ENCODE peak calls at places on chromosomes 6 and 20, in ten cellular contexts. F, K, R, S, G, T, X, A, O and U are unnamed samples.
A peak's percentile ranks its signal among the peaks of the same experiment; 100 is the strongest.

GRCh38 chr6:124968401-124968800 is 6.2 kb downstream of the RNF217 start:
- DNase-seq in K (no peak), X (no peak), T (no peak), R (no peak), A (no peak), O (no peak), G (no peak), S (no peak), F (no peak), U (no peak)

GRCh38 chr6:70813885-70814284 is 143.0 kb downstream of the B3GAT2 start:
- DNase-seq in K (no peak), G (no peak), T (no peak), F (no peak), R (no peak), A (no peak), O (no peak), S (no peak), X (no peak), U (no peak)

GRCh38 chr20:62616728-62617621 is 25.3 kb upstream of the SLCO4A1 start:
- DNase-seq in A (peak; percentile 85), S (peak; percentile 95), K (peak; percentile 90), F (no peak), O (peak; percentile 79), G (peak; percentile 52), X (peak; percentile 21), T (peak; percentile 69), R (peak; percentile 75), U (peak; percentile 75)

GRCh38 chr6:217048-217659 is 75.1 kb upstream of the DUSP22 start:
- DNase-seq in S (peak; percentile 66), A (peak; percentile 35), R (peak; percentile 20), X (no peak), O (peak; percentile 42), K (peak; percentile 57), G (no peak), T (no peak), F (no peak), U (no peak)

GRCh38 chr20:18224968-18225568 is 63.3 kb upstream of the ZNF133 start:
- DNase-seq in A (peak; percentile 53), X (peak; percentile 0), R (peak; percentile 47), S (peak; percentile 28), F (peak; percentile 7), T (peak; percentile 22), K (peak; percentile 52), O (no peak), G (peak; percentile 79), U (peak; percentile 76)

GRCh38 chr6:74197310-74197709 is 501.3 kb downstream of the CD109 start:
- DNase-seq in S (no peak), X (no peak), T (no peak), R (no peak), F (no peak), O (no peak), K (no peak), A (no peak), G (no peak), U (no peak)

GRCh38 chr6:151294561-151295101 is 54.9 kb downstream of the AKAP12 start:
- DNase-seq in T (no peak), R (no peak), O (no peak), G (no peak), X (no peak), A (no peak), K (no peak), S (no peak), F (no peak), U (no peak)

GRCh38 chr6:129050086-129050485 is 167.1 kb downstream of the LAMA2 start:
- DNase-seq in S (no peak), A (no peak), F (no peak), X (no peak), O (no peak), T (no peak), K (no peak), R (no peak), G (no peak), U (no peak)

GRCh38 chr6:24936641-24937317 is 1.0 kb upstream of the RIPOR2 start:
- DNase-seq in A (no peak), S (no peak), K (no peak), R (no peak), F (no peak), G (peak; percentile 24), T (no peak), O (peak; percentile 58), X (no peak), U (peak; percentile 55)

GRCh38 chr6:135008072-135008940 is 46.3 kb downstream of the HBS1L start:
- DNase-seq in F (no peak), O (no peak), X (no peak), T (no peak), K (no peak), R (no peak), S (no peak), G (no peak), A (no peak), U (no peak)

GRCh38 chr6:133236898-133237297 is 4.3 kb upstream of the EYA4 start:
- DNase-seq in A (no peak), S (no peak), X (peak; percentile 63), G (peak; percentile 66), F (no peak), T (no peak), K (no peak), O (no peak), R (no peak), U (peak; percentile 54)

GRCh38 chr6:28424163-28424562 is 19.1 kb downstream of the ZSCAN23 start:
- DNase-seq in R (no peak), X (no peak), G (no peak), K (no peak), F (no peak), T (no peak), A (no peak), O (no peak), S (no peak), U (no peak)

GRCh38 chr6:143482593-143482992 is 28.9 kb downstream of the FUCA2 start:
- DNase-seq in A (no peak), T (no peak), R (no peak), F (no peak), X (no peak), O (no peak), K (no peak), G (peak; percentile 49), S (no peak), U (no peak)

GRCh38 chr6:36838896-36839818 is at the start of gene CPNE5:
- DNase-seq in S (peak; percentile 82), G (no peak), A (no peak), T (no peak), K (no peak), X (no peak), F (no peak), O (no peak), R (no peak), U (no peak)

GRCh38 chr6:29834564-29835436 is 7.2 kb downstream of the HLA-G start:
- DNase-seq in R (peak; percentile 7), X (no peak), F (no peak), K (peak; percentile 40), A (no peak), O (peak; percentile 21), S (peak; percentile 41), T (no peak), G (peak; percentile 16), U (peak; percentile 44)

GRCh38 chr6:23522751-23523527 is 603.1 kb upstream of the NRSN1 start:
- DNase-seq in X (no peak), S (peak; percentile 45), G (no peak), R (no peak), K (peak; percentile 69), O (no peak), F (no peak), A (no peak), T (no peak), U (no peak)

DNA sequence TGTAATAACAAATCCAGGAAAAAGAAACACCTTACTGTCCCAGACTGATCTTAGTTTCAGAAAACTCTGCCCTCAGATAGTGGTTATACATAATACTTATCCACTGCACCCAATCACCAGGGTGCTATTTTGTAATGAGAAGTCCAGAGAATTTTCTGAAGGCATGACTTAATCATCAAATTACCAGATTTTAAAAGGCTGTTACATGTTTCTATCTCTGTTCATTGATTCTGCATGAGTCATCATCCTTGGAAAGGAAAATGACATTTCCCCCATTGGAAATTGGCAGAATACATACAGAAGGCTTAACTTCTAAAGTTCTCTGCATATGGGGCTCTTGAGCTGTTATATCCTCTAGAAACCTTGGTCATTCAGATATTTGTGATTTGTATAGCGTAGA is 587.9 kb upstream of the FLRT3 start:
- DNase-seq in X (no peak), G (peak; percentile 47), F (no peak), T (no peak), S (no peak), O (no peak), K (no peak), R (no peak), A (no peak), U (no peak)
- TF ChIP-seq CTCF in X (no peak), G (no peak), F (no peak), T (no peak), S (no peak), O (no peak), K (no peak), R (no peak), A (no peak), U (no peak)

GRCh38 chr6:46651006-46651405 is 1.6 kb downstream of the CYP39A1 start:
- DNase-seq in A (no peak), O (no peak), G (peak; percentile 7), T (no peak), S (no peak), F (no peak), K (no peak), X (no peak), R (no peak), U (no peak)
- H3K4me3 ChIP-seq in A (no peak overlapping the region), O (no peak overlapping the region), G (no peak overlapping the region), T (peak overlapping the region; percentile 97), S (no peak overlapping the region), F (no peak overlapping the region), K (no peak overlapping the region), X (no peak overlapping the region), R (no peak overlapping the region), U (no peak overlapping the region)

GRCh38 chr6:161139766-161140553 is 133.9 kb downstream of the AGPAT4 start:
- DNase-seq in K (peak; percentile 49), X (no peak), T (peak; percentile 65), G (peak; percentile 48), R (no peak), O (no peak), F (no peak), S (no peak), A (no peak), U (no peak)
- TF ChIP-seq CTCF in K (no peak), X (no peak), T (no peak), G (no peak), R (no peak), O (no peak), F (no peak), S (no peak), A (no peak), U (no peak)

DNA sequence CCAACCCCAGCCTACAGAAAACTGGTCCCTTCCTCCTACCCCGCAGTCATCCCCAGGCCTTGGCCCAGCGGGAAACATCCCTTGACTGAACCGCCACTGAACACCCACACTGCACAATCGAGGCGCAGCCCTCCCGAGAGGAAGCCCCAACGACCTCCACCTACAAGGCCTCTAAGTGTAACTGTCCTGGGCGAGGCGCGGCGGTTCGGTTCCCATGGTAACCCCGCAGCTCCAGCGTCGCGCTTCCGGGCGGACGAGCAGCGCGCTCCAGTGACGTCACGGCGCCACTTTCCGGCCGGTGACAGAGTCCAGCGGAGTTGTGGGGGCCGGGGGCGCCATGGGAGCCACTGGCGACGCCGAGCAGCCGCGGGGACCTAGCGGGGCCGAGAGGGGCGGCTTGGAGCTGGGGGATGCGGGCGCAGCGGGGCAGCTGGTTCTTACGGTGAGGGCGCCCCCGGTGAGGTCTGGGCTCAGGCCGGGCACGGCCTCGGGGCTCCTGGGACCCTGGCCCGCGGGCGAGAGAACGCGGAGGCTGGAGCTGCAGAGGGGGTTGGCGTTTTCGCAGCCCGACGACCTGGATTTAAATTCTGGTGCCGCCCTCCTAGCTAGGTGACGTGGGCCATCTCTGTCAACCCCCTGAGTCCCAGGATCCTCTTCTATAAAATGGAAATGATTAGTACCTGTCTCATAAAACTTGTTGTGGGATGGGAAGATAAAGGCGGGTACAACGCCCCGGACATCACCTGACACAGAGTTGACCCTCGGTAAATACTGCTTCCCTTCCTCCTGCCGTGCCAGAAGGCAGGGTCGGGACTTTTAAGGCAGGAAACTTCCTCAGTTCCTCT is at the start of the genes DNTTIP1 and WFDC3:
- DNase-seq in X (no peak), R (peak; percentile 94), S (peak; percentile 95), T (peak; percentile 92), G (peak; percentile 85), O (peak; percentile 88), A (peak; percentile 76), K (peak; percentile 96), F (no peak), U (peak; percentile 90)
- H3K4me3 ChIP-seq in X (peak within 1 kb of the TSS; percentile 91), R (peak within 1 kb of the TSS; percentile 98), S (peak within 1 kb of the TSS; percentile 87), T (peak within 1 kb of the TSS; percentile 97), G (peak within 1 kb of the TSS; percentile 88), O (peak within 1 kb of the TSS; percentile 96), A (peak within 1 kb of the TSS; percentile 92), K (peak within 1 kb of the TSS; percentile 95), F (peak within 1 kb of the TSS; percentile 93), U (peak within 1 kb of the TSS; percentile 85)